ENCODE peak calls at places on chromosomes 7 and 10, in five cellular contexts. X, D, Z, M and G are unnamed samples.

GRCh38 chr10:73876971-73877370 is 2.6 kb upstream of the CAMK2G start:
- DNase-seq in X (no peak), D (peak), Z (no peak), M (no peak), G (no peak)

GRCh38 chr10:87817291-87817872 is 644 bp downstream of the ATAD1 start:
- DNase-seq in X (no peak), D (no peak), Z (no peak), M (no peak), G (peak)

GRCh38 chr7:2029936-2030335 is 202.8 kb downstream of the MAD1L1 start:
- DNase-seq in X (no peak), D (no peak), Z (no peak), M (no peak), G (no peak)

GRCh38 chr10:128712661-128713060 is 586.4 kb upstream of the MKI67 start:
- DNase-seq in X (no peak), D (no peak), Z (no peak), M (no peak), G (no peak)

GRCh38 chr10:73796766-73797165 is 11.4 kb downstream of the ZSWIM8 start:
- DNase-seq in X (no peak), D (no peak), Z (no peak), M (no peak), G (no peak)

GRCh38 chr7:76131872-76132271 is 69.8 kb upstream of the SRRM3 start:
- DNase-seq in X (no peak), D (no peak), Z (no peak), M (no peak), G (no peak)

GRCh38 chr10:1119027-1119426 is 62.8 kb downstream of the WDR37 start:
- DNase-seq in X (no peak), D (no peak), Z (no peak), M (no peak), G (no peak)

GRCh38 chr10:16297652-16298051 is 139.2 kb upstream of the PTER start:
- DNase-seq in X (no peak), D (no peak), Z (no peak), M (no peak), G (no peak)

GRCh38 chr10:101565936-101566332 is 22.1 kb downstream of the POLL start:
- DNase-seq in X (no peak), D (no peak), Z (no peak), M (no peak), G (no peak)

GRCh38 chr7:123724725-123725381 is 23.9 kb downstream of the WASL start:
- DNase-seq in X (no peak), D (no peak), Z (no peak), M (no peak), G (peak)

GRCh38 chr10:114172241-114172640 is 1.8 kb downstream of the CCDC186 start:
- DNase-seq in X (no peak), D (peak), Z (no peak), M (no peak), G (peak)

GRCh38 chr7:44449531-44449930 is 40.9 kb downstream of the NUDCD3 start:
- DNase-seq in X (no peak), D (peak), Z (no peak), M (no peak), G (peak)

GRCh38 chr7:75772081-75773077 is at the start of gene CCL26:
- DNase-seq in X (peak), D (peak), Z (no peak), M (no peak), G (peak)

GRCh38 chr10:118925404-118925803 is 104.1 kb upstream of the NANOS1 start:
- DNase-seq in X (no peak), D (no peak), Z (no peak), M (no peak), G (no peak)

GRCh38 chr7:127776776-127777390 is 124.9 kb downstream of the SND1 start:
- DNase-seq in X (no peak), D (peak), Z (no peak), M (no peak), G (peak)